ENCODE peak calls at places on chromosomes 4 and X, in ten cellular contexts. Z is CD8-positive, alpha-beta T cell; W is tibial artery; U is T-helper 22 cell; R is fibroblast of lung; A is endothelial cell; C is DMS153; I is lower leg skin; V is ecto neural progenitor cell; T is occipital lobe. F is an unnamed sample.

GRCh38 chrX:10470009-10470408 is 150.4 kb downstream of the MID1 start:
- DNase-seq in R (no peak), A (no peak), T (no peak), Z (no peak), C (no peak), U (no peak), I (no peak), W (no peak), V (no peak), F (no peak)

GRCh38 chr4:150997141-150997540 is 17.9 kb downstream of the LRBA start:
- DNase-seq in V (no peak), T (no peak), Z (no peak), U (no peak), C (no peak), R (no peak), A (no peak), I (no peak), W (no peak), F (no peak)

GRCh38 chr4:26719954-26720552 is 136.2 kb downstream of the TBC1D19 start:
- DNase-seq in T (no peak), Z (no peak), U (no peak), V (no peak), I (no peak), A (no peak), R (peak), W (no peak), C (no peak), F (no peak)

GRCh38 chr4:149690726-149691125 is 124.9 kb downstream of the IQCM start:
- DNase-seq in T (no peak), C (no peak), I (no peak), A (no peak), W (no peak), Z (no peak), V (no peak), R (no peak), U (no peak), F (no peak)

GRCh38 chr4:15781427-15782095 is 3.4 kb downstream of the CD38 start:
- DNase-seq in T (no peak), I (no peak), W (no peak), V (no peak), R (no peak), C (no peak), A (no peak), Z (no peak), U (no peak), F (no peak)

GRCh38 chr4:14985161-14985560 is 17.1 kb upstream of the CPEB2 start:
- DNase-seq in I (no peak), Z (no peak), U (no peak), T (no peak), V (no peak), C (no peak), W (no peak), R (no peak), A (no peak), F (no peak)

GRCh38 chr4:90318208-90318607 is 191.0 kb downstream of the CCSER1 start:
- DNase-seq in V (no peak), A (no peak), T (no peak), C (no peak), I (no peak), R (peak), W (no peak), U (no peak), Z (no peak), F (no peak)

GRCh38 chr4:95191537-95191936 is 357.2 kb downstream of the UNC5C start:
- DNase-seq in I (no peak), C (no peak), U (no peak), T (no peak), R (no peak), A (no peak), Z (no peak), W (no peak), V (no peak), F (no peak)

GRCh38 chr4:98838977-98839618 is 89.8 kb downstream of the EIF4E start:
- DNase-seq in T (no peak), R (peak), U (no peak), A (no peak), I (no peak), V (no peak), W (no peak), Z (no peak), C (no peak), F (no peak)

GRCh38 chrX:100864967-100865366 is 9.2 kb downstream of the NOX1 start:
- DNase-seq in U (no peak), A (no peak), T (peak), W (no peak), V (no peak), I (no peak), C (no peak), Z (no peak), R (peak), F (no peak)

GRCh38 chr4:1460967-1461868 is 55.0 kb upstream of the NKX1-1 start:
- DNase-seq in W (peak), A (no peak), T (no peak), Z (no peak), U (no peak), C (no peak), I (peak), R (no peak), V (no peak), F (no peak)

GRCh38 chr4:26787461-26788340 is 72.9 kb upstream of the STIM2 start:
- DNase-seq in I (no peak), U (no peak), W (no peak), R (peak), Z (no peak), V (no peak), A (no peak), C (peak), T (no peak), F (peak)

GRCh38 chr4:55439023-55439422 is 43.3 kb downstream of the TMEM165 start:
- DNase-seq in W (no peak), V (no peak), I (no peak), C (no peak), Z (no peak), R (no peak), U (no peak), A (no peak), T (no peak), F (no peak)